ENCODE peak calls at places on chromosomes 12 and 14, in seven cellular contexts. P, N, E, W, V, K and G are unnamed samples.

GRCh38 chr12:9367201-9367600 is 159.0 kb upstream of the PZP start:
- DNase-seq in K (no peak), W (no peak), N (no peak), V (no peak), E (no peak), P (no peak), G (no peak)

GRCh38 chr12:130338794-130339601 is 1.3 kb downstream of the PIWIL1 start:
- DNase-seq in P (no peak), E (no peak), K (no peak), V (no peak), W (no peak), N (no peak), G (no peak)

GRCh38 chr12:130161261-130162231 is 718 bp upstream of the FZD10 start:
- DNase-seq in P (no peak), V (no peak), W (no peak), K (no peak), E (no peak), N (no peak), G (no peak)

GRCh38 chr14:53144244-53144643 is 8.9 kb downstream of the DDHD1 start:
- DNase-seq in W (no peak), K (no peak), P (no peak), E (no peak), V (no peak), N (no peak), G (no peak)

GRCh38 chr14:91366749-91367148 is 50.9 kb downstream of the CCDC88C start:
- DNase-seq in N (no peak), W (no peak), K (no peak), V (no peak), E (no peak), P (no peak), G (no peak)

GRCh38 chr14:102403028-102403427 is 40.3 kb downstream of the TECPR2 start:
- DNase-seq in E (no peak), P (no peak), N (no peak), W (no peak), V (no peak), K (no peak), G (no peak)

GRCh38 chr12:67558775-67559174 is 89.8 kb upstream of the DYRK2 start:
- DNase-seq in N (no peak), P (no peak), V (no peak), W (no peak), E (peak; percentile 3), K (no peak), G (no peak)

GRCh38 chr14:61438860-61439765 is 117.7 kb downstream of the PRKCH start:
- DNase-seq in P (no peak), V (peak; percentile 6), E (no peak), W (no peak), K (peak; percentile 37), N (peak; percentile 17), G (no peak)

GRCh38 chr12:104722541-104723534 is 235.3 kb downstream of the SLC41A2 start:
- DNase-seq in W (no peak), E (peak; percentile 35), K (no peak), P (no peak), N (no peak), V (no peak), G (no peak)

GRCh38 chr12:118183155-118183554 is 47.2 kb downstream of the PEBP1 start:
- DNase-seq in W (no peak), E (no peak), P (no peak), N (no peak), K (no peak), V (no peak), G (no peak)